ENCODE peak calls at places on chromosomes 7 and 10, in seven cellular contexts. C, F, W, Y, U, Q and K are unnamed samples.

GRCh38 chr10:112960151-112960681 is 10.2 kb downstream of the TCF7L2 start:
- DNase-seq in C (no peak), F (no peak), Q (no peak), U (no peak), Y (no peak), W (no peak), K (no peak)

GRCh38 chr7:24670782-24671181 is 86.5 kb downstream of the GSDME start:
- DNase-seq in C (no peak), F (no peak), Y (no peak), Q (no peak), U (no peak), W (no peak), K (no peak)

GRCh38 chr7:94394058-94394398 is 667 bp upstream of the COL1A2 start:
- DNase-seq in Y (no peak), C (no peak), Q (no peak), F (no peak), U (no peak), W (no peak), K (peak; percentile 74)

GRCh38 chr7:92421676-92422435 is 25.4 kb upstream of the GATAD1 start:
- DNase-seq in W (no peak), Q (no peak), C (no peak), Y (no peak), F (no peak), U (no peak), K (no peak)

GRCh38 chr10:130576427-130576826 is 440.2 kb downstream of the GLRX3 start:
- DNase-seq in U (no peak), C (no peak), F (no peak), W (no peak), Y (no peak), Q (no peak), K (no peak)

GRCh38 chr7:150324366-150324961 is 1.1 kb upstream of the ACTR3C start:
- DNase-seq in F (no peak), C (no peak), W (no peak), Y (no peak), U (no peak), Q (peak; percentile 41), K (no peak)

GRCh38 chr10:70499829-70500167 is 21.2 kb downstream of the PALD1 start:
- DNase-seq in Q (no peak), W (no peak), F (no peak), Y (no peak), C (no peak), U (no peak), K (no peak)

GRCh38 chr7:74502216-74502891 is 48.6 kb downstream of the GTF2IRD1 start:
- DNase-seq in C (no peak), Y (no peak), F (peak; percentile 36), U (no peak), W (no peak), Q (no peak), K (peak; percentile 90)

GRCh38 chr10:70956029-70956759 is 67.8 kb upstream of the PCBD1 start:
- DNase-seq in Q (no peak), U (no peak), W (no peak), F (no peak), Y (no peak), C (peak; percentile 24), K (no peak)

GRCh38 chr10:23343591-23344225 is 889 bp downstream of the C10orf67 start:
- DNase-seq in U (peak; percentile 9), F (no peak), W (no peak), C (peak; percentile 89), Q (peak; percentile 44), Y (no peak), K (no peak)

GRCh38 chr10:114821915-114822770 is 563 bp downstream of the FHIP2A start:
- DNase-seq in Y (no peak), W (no peak), U (no peak), Q (no peak), C (peak; percentile 53), F (no peak), K (peak; percentile 68)

GRCh38 chr10:77975086-77975666 is 48.6 kb upstream of the DLG5 start:
- DNase-seq in W (no peak), Q (peak; percentile 86), Y (no peak), F (no peak), C (no peak), U (no peak), K (no peak)

GRCh38 chr7:105003275-105003674 is 10.7 kb upstream of the KMT2E start:
- DNase-seq in Y (no peak), F (no peak), W (peak; percentile 77), C (no peak), Q (peak; percentile 44), U (no peak), K (peak; percentile 88)

GRCh38 chr10:17394854-17395253 is 59.5 kb downstream of the ST8SIA6 start:
- DNase-seq in C (no peak), Q (no peak), U (no peak), W (no peak), F (no peak), Y (no peak), K (no peak)

GRCh38 chr10:34018129-34018528 is 683.7 kb upstream of the NRP1 start:
- DNase-seq in F (no peak), U (no peak), C (no peak), W (no peak), Y (no peak), Q (no peak), K (no peak)

GRCh38 chr10:60943372-60944158 is 420 bp downstream of the RHOBTB1 start:
- DNase-seq in C (peak; percentile 75), Y (no peak), Q (peak; percentile 58), U (peak; percentile 43), W (peak; percentile 75), F (no peak), K (peak; percentile 81)

GRCh38 chr10:102752266-102752930 is 8.7 kb downstream of the WBP1L start:
- DNase-seq in C (no peak), Y (peak; percentile 64), W (peak; percentile 85), Q (no peak), F (peak; percentile 71), U (no peak), K (peak; percentile 83)

GRCh38 chr10:87578799-87579401 is 74.2 kb downstream of the MINPP1 start:
- DNase-seq in C (peak; percentile 7), Y (no peak), Q (peak; percentile 90), U (no peak), W (no peak), F (no peak), K (no peak)

GRCh38 chr10:131901181-131901829 is 497 bp downstream of the PPP2R2D start:
- DNase-seq in Q (peak; percentile 73), Y (no peak), W (no peak), C (peak; percentile 60), U (no peak), F (no peak), K (peak; percentile 38)

GRCh38 chr7:77752016-77752415 is 46.2 kb downstream of the TMEM60 start:
- DNase-seq in C (no peak), Y (no peak), U (no peak), W (no peak), Q (no peak), F (no peak), K (no peak)

GRCh38 chr10:100883322-100883821 is 29.4 kb upstream of the SLF2 start:
- DNase-seq in F (no peak), C (no peak), Q (no peak), Y (no peak), U (no peak), W (no peak), K (no peak)

GRCh38 chr10:7075110-7075509 is 335.7 kb downstream of the SFMBT2 start:
- DNase-seq in Q (no peak), U (no peak), W (no peak), Y (no peak), F (no peak), C (no peak), K (no peak)

GRCh38 chr7:151448261-151449252 is 8.6 kb upstream of the CRYGN start:
- DNase-seq in C (peak; percentile 83), F (no peak), U (no peak), Y (no peak), W (peak; percentile 86), Q (peak; percentile 64), K (peak; percentile 68)

GRCh38 chr7:55065079-55065478 is 46.3 kb downstream of the EGFR start:
- DNase-seq in W (no peak), C (no peak), U (no peak), Q (no peak), F (peak; percentile 93), Y (peak; percentile 97), K (peak; percentile 58)

GRCh38 chr7:81244213-81244612 is 325.4 kb upstream of the SEMA3C start:
- DNase-seq in C (no peak), Y (no peak), W (no peak), U (no peak), F (no peak), Q (peak; percentile 3), K (no peak)

GRCh38 chr10:110068780-110069179 is 61.0 kb downstream of the ADD3 start:
- DNase-seq in C (no peak), Q (no peak), U (no peak), W (no peak), F (no peak), Y (no peak), K (no peak)
- H3K4me3 ChIP-seq in C (no peak overlapping the region), Q (no peak overlapping the region), U (no peak overlapping the region), W (no peak overlapping the region), F (no peak overlapping the region), Y (no peak overlapping the region), K (no peak overlapping the region)

DNA sequence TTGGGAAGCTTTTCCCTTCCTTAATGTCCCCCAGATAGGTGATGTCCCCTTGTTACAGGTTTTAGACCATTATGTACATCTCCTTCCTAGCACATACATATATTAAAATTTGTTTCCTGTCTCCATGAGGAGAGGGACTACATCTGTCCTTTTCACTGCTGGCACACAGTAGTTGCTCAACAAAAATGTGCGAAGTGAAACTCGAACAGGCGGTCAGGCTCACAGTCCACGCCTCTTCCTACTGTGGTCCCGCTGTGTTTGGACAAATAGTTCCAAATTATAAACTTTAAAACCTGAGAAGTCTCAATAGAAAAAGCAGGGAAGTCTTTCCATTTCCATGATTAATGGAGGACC is 1.2 kb upstream of the HHEX start:
- DNase-seq in Y (no peak), C (no peak), W (no peak), U (no peak), F (no peak), Q (no peak), K (no peak)
- H3K4me3 ChIP-seq in Y (peak overlapping the region; percentile 68), C (peak overlapping the region; percentile 43), W (peak overlapping the region; percentile 64), U (no peak overlapping the region), F (peak overlapping the region; percentile 55), Q (no peak overlapping the region), K (peak overlapping the region; percentile 63)

GRCh38 chr7:134669845-134670373 is 23.3 kb downstream of the BPGM start:
- DNase-seq in Q (peak; percentile 50), C (no peak), Y (no peak), W (peak; percentile 62), U (no peak), F (peak; percentile 76), K (peak; percentile 67)

GRCh38 chr7:134674424-134674823 is 27.8 kb downstream of the BPGM start:
- DNase-seq in F (no peak), Q (no peak), Y (no peak), W (no peak), U (no peak), C (no peak), K (no peak)

GRCh38 chr7:134671670-134672069 is 25.0 kb downstream of the BPGM start:
- DNase-seq in Y (no peak), W (no peak), C (no peak), F (no peak), Q (no peak), U (no peak), K (no peak)

GRCh38 chr7:134667899-134668298 is 21.2 kb downstream of the BPGM start:
- DNase-seq in Q (no peak), F (no peak), Y (no peak), U (no peak), C (no peak), W (no peak), K (no peak)

GRCh38 chr7:134669388-134669787 is 22.7 kb downstream of the BPGM start:
- DNase-seq in Y (no peak), F (no peak), C (no peak), W (no peak), Q (no peak), U (no peak), K (no peak)
- H3K4me3 ChIP-seq in Y (no peak overlapping the region), F (no peak overlapping the region), C (no peak overlapping the region), W (no peak overlapping the region), Q (no peak overlapping the region), U (no peak overlapping the region), K (no peak overlapping the region)

GRCh38 chr7:45036317-45036716 is 36.3 kb downstream of the CCM2 start:
- DNase-seq in Q (no peak), Y (no peak), C (peak; percentile 39), U (no peak), F (no peak), W (no peak), K (no peak)
- H3K4me3 ChIP-seq in Q (no peak overlapping the region), Y (no peak overlapping the region), C (no peak overlapping the region), U (no peak overlapping the region), F (no peak overlapping the region), W (no peak overlapping the region), K (no peak overlapping the region)